ENCODE peak calls at places on chromosome 21, in four cellular contexts. T is effector memory CD8-positive, alpha-beta T cell; U is fibroblast of pulmonary artery; V is GM23248. X is an unnamed sample.

GRCh38 chr21:26814374-26814773 is 30.8 kb downstream of the ADAMTS1 start:
- DNase-seq in T (no peak), U (peak), V (no peak), X (no peak)

GRCh38 chr21:17819878-17820232 is 699 bp upstream of the C21orf91 start:
- DNase-seq in T (no peak), U (no peak), V (no peak), X (no peak)

GRCh38 chr21:45993210-45994085 is 11.9 kb downstream of the COL6A1 start:
- DNase-seq in T (no peak), U (no peak), V (peak), X (peak)

GRCh38 chr21:41481191-41481590 is 26.8 kb downstream of the TMPRSS2 start:
- DNase-seq in T (no peak), U (peak), V (peak), X (no peak)

GRCh38 chr21:39386194-39386593 is 37.3 kb upstream of the HMGN1 start:
- DNase-seq in T (no peak), U (peak), V (no peak), X (peak)

GRCh38 chr21:45859041-45859761 is 122.4 kb upstream of the COL6A1 start:
- DNase-seq in T (no peak), U (no peak), V (no peak), X (peak)

GRCh38 chr21:33411949-33412430 is 8.8 kb downstream of the IFNGR2 start:
- DNase-seq in T (no peak), U (peak), V (no peak), X (no peak)

GRCh38 chr21:34343347-34344057 is 20.3 kb upstream of the KCNE2 start:
- DNase-seq in T (no peak), U (no peak), V (no peak), X (no peak)

GRCh38 chr21:46181436-46181835 is 2.8 kb downstream of the SPATC1L start:
- DNase-seq in T (no peak), U (no peak), V (no peak), X (no peak)

GRCh38 chr21:35046880-35047229 is 2.2 kb downstream of the RUNX1 start:
- DNase-seq in T (no peak), U (no peak), V (peak), X (peak)

GRCh38 chr21:15549671-15550070 is 180.1 kb upstream of the USP25 start:
- DNase-seq in T (no peak), U (peak), V (peak), X (no peak)

GRCh38 chr21:33931799-33932390 is 16.3 kb upstream of the ATP5PO start:
- DNase-seq in T (no peak), U (no peak), V (peak), X (no peak)

GRCh38 chr21:33378081-33378480 is 25.1 kb upstream of the IFNGR2 start:
- DNase-seq in T (no peak), U (no peak), V (no peak), X (no peak)

GRCh38 chr21:31034378-31034777 is 3.9 kb downstream of the KRTAP19-8 start:
- DNase-seq in T (no peak), U (no peak), V (peak), X (no peak)

GRCh38 chr21:20250337-20250736 is 747.9 kb upstream of the NCAM2 start:
- DNase-seq in T (no peak), U (no peak), V (no peak), X (no peak)

GRCh38 chr21:36877741-36878140 is 88.7 kb downstream of the HLCS start:
- DNase-seq in T (no peak), U (no peak), V (peak), X (no peak)

GRCh38 chr21:25834376-25834775 is 99.6 kb downstream of the GABPA start:
- DNase-seq in T (no peak), U (no peak), V (no peak), X (no peak)